ENCODE peak calls at places on chromosome 9, in four cellular contexts. T is trophoblast cell, W is cardiac muscle cell, V is stomach. Z is an unnamed sample.

GRCh38 chr9:87878930-87879603 is 3.6 kb upstream of the SPATA31E1 start:
- DNase-seq in V (no peak), W (no peak), T (no peak), Z (peak; percentile 42)

GRCh38 chr9:33794560-33794959 is 801 bp upstream of the PRSS3 start:
- DNase-seq in W (no peak), T (no peak), V (no peak), Z (no peak)

GRCh38 chr9:129640086-129640870 is 1.7 kb downstream of the ASB6 start:
- DNase-seq in V (peak; percentile 59), T (no peak), W (no peak), Z (no peak)

GRCh38 chr9:75333624-75334023 is 245.3 kb downstream of the OSTF1 start:
- DNase-seq in V (no peak), T (no peak), W (no peak), Z (no peak)

GRCh38 chr9:81724242-81724889 is 35.0 kb upstream of the TLE1 start:
- DNase-seq in V (no peak), T (no peak), W (no peak), Z (no peak)

GRCh38 chr9:128396970-128397613 is 23.6 kb upstream of the CERCAM start:
- DNase-seq in T (no peak), V (no peak), W (no peak), Z (no peak)

GRCh38 chr9:5326893-5327548 is 12.7 kb downstream of the RLN1 start:
- DNase-seq in W (peak; percentile 5), T (no peak), V (peak; percentile 50), Z (peak; percentile 37)

GRCh38 chr9:93132287-93132927 is 1.6 kb downstream of the NINJ1 start:
- DNase-seq in V (peak; percentile 75), W (no peak), T (no peak), Z (peak; percentile 51)

GRCh38 chr9:91178281-91179236 is 183.2 kb downstream of the AUH start:
- DNase-seq in V (peak; percentile 26), W (no peak), T (no peak), Z (no peak)

GRCh38 chr9:93510041-93510440 is 56.7 kb upstream of the FAM120AOS start:
- DNase-seq in T (peak; percentile 44), V (no peak), W (no peak), Z (no peak)

GRCh38 chr9:124212381-124213050 is 45.2 kb upstream of the NEK6 start:
- DNase-seq in V (peak; percentile 11), W (no peak), T (peak; percentile 40), Z (no peak)

GRCh38 chr9:137138058-137138697 is 776 bp upstream of the GRIN1 start:
- DNase-seq in T (no peak), W (no peak), V (no peak), Z (no peak)

GRCh38 chr9:129525781-129526180 is 95.1 kb downstream of the C9orf50 start:
- DNase-seq in W (no peak), V (no peak), T (no peak), Z (no peak)

GRCh38 chr9:35750256-35750531 is 1.1 kb downstream of the RGP1 start:
- DNase-seq in V (peak; percentile 14), W (no peak), T (no peak), Z (no peak)

GRCh38 chr9:107480386-107480789 is 9.2 kb downstream of the KLF4 start:
- DNase-seq in V (no peak), W (no peak), T (peak; percentile 69), Z (peak; percentile 23)

GRCh38 chr9:69193685-69194032 is 19.6 kb downstream of the TJP2 start:
- DNase-seq in V (no peak), T (no peak), W (no peak), Z (no peak)

GRCh38 chr9:97548819-97549540 is 47.5 kb downstream of the TMOD1 start:
- DNase-seq in W (no peak), T (no peak), V (no peak), Z (no peak)

GRCh38 chr9:129674229-129674628 is 8.8 kb downstream of the PRRX2 start:
- DNase-seq in T (no peak), W (no peak), V (no peak), Z (no peak)

GRCh38 chr9:107750741-107751521 is 261.4 kb upstream of the KLF4 start:
- DNase-seq in W (no peak), V (peak; percentile 81), T (peak; percentile 77), Z (peak; percentile 95)

GRCh38 chr9:122991370-122991830 is 42.1 kb upstream of the GPR21 start:
- DNase-seq in T (peak; percentile 74), W (peak; percentile 8), V (no peak), Z (peak; percentile 80)

GRCh38 chr9:18366184-18366583 is 107.8 kb upstream of the ADAMTSL1 start:
- DNase-seq in T (no peak), V (no peak), W (no peak), Z (no peak)

GRCh38 chr9:96136992-96137665 is 164.8 kb downstream of the HSD17B3 start:
- DNase-seq in T (no peak), V (peak; percentile 79), W (no peak), Z (no peak)

GRCh38 chr9:85016389-85016997 is 347.0 kb downstream of the NTRK2 start:
- DNase-seq in T (peak; percentile 67), W (peak; percentile 53), V (no peak), Z (no peak)

GRCh38 chr9:127934248-127934647 is 3.4 kb downstream of the DPM2 start:
- DNase-seq in T (no peak), V (no peak), W (no peak), Z (no peak)

GRCh38 chr9:110691002-110691549 is 22.5 kb downstream of the MUSK start:
- DNase-seq in T (peak; percentile 84), W (no peak), V (no peak), Z (peak; percentile 38)

GRCh38 chr9:131275332-131276106 is 791 bp downstream of the FAM78A start:
- DNase-seq in V (no peak), W (peak; percentile 76), T (peak; percentile 76), Z (no peak)

GRCh38 chr9:124765439-124765835 is 5.7 kb downstream of the NR6A1 start:
- DNase-seq in V (no peak), T (no peak), W (no peak), Z (no peak)

GRCh38 chr9:116157436-116158138 is 4.0 kb downstream of the PAPPA start:
- DNase-seq in V (no peak), T (no peak), W (no peak), Z (no peak)

GRCh38 chr9:112180387-112180881 is 5.3 kb upstream of the SUSD1 start:
- DNase-seq in T (peak; percentile 61), W (no peak), V (no peak), Z (peak; percentile 85)

GRCh38 chr9:6014668-6015270 is 655 bp downstream of the RANBP6 start:
- DNase-seq in W (no peak), T (peak; percentile 94), V (no peak), Z (no peak)

GRCh38 chr9:136008693-136008997 is 47.5 kb upstream of the UBAC1 start:
- DNase-seq in V (no peak), T (no peak), W (no peak), Z (no peak)

GRCh38 chr9:136011376-136011702 is 50.2 kb upstream of the UBAC1 start:
- DNase-seq in W (no peak), V (no peak), T (no peak), Z (no peak)

GRCh38 chr9:136009516-136009915 is 48.3 kb upstream of the UBAC1 start:
- DNase-seq in V (no peak), T (no peak), W (no peak), Z (no peak)

GRCh38 chr9:136010615-136011341 is 49.6 kb upstream of the UBAC1 start:
- DNase-seq in V (no peak), T (no peak), W (no peak), Z (no peak)

DNA sequence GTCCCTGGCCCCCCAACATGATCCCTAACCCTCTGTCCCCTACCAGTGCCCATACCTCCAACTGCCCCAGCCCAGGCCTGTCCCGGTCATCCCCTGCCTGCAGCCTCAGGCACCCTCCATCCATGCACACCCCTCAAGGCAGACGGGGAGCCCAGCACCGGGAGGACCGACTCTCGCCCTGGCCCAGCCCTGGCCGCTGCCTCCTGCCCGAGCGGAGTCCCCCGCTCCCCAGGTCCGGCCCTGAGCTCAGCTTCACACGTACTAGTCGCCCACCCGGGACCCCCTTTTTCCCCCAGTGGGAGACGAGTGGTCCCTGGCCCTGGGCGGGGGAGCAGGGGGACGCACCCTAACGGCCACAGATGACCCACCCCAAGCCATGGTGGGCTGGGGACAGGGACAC is 49.0 kb upstream of the UBAC1 start:
- DNase-seq in T (no peak), W (no peak), V (no peak), Z (no peak)
- H3K4me1 ChIP-seq in T (peaks cover 19% of the 10 kb centered on the region), W (peaks cover 16% of the 10 kb centered on the region), V (no peaks in the 10 kb centered on the region), Z (no peaks in the 10 kb centered on the region)

GRCh38 chr9:79868532-79869189 is 296.9 kb downstream of the TLE4 start:
- DNase-seq in W (no peak), V (no peak), T (peak; percentile 33), Z (no peak)
- H3K4me1 ChIP-seq in W (no peaks in the 10 kb centered on the region), V (no peaks in the 10 kb centered on the region), T (no peaks in the 10 kb centered on the region), Z (no peaks in the 10 kb centered on the region)

DNA sequence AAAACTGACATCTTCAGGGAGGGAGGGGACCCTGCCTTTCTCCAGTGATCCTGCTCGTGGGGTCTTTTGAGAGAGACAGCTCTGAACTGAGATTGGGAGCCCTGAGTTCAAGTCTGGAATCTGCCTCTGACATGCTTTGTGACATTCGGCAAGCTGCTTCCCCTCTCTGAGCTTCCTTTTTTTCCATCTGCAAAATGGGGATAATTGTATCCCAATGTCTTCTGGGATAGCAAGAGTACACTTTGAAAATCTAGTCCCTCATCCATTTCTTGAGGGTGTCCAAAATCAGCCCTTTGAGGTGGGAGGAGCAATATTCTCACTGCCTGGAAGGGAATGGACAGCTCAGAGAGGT is 186.3 kb downstream of the RGS3 start:
- DNase-seq in V (no peak), T (no peak), W (no peak), Z (no peak)
- H3K4me1 ChIP-seq in V (peaks cover 8% of the 10 kb centered on the region), T (no peaks in the 10 kb centered on the region), W (peaks cover 16% of the 10 kb centered on the region), Z (no peaks in the 10 kb centered on the region)

DNA sequence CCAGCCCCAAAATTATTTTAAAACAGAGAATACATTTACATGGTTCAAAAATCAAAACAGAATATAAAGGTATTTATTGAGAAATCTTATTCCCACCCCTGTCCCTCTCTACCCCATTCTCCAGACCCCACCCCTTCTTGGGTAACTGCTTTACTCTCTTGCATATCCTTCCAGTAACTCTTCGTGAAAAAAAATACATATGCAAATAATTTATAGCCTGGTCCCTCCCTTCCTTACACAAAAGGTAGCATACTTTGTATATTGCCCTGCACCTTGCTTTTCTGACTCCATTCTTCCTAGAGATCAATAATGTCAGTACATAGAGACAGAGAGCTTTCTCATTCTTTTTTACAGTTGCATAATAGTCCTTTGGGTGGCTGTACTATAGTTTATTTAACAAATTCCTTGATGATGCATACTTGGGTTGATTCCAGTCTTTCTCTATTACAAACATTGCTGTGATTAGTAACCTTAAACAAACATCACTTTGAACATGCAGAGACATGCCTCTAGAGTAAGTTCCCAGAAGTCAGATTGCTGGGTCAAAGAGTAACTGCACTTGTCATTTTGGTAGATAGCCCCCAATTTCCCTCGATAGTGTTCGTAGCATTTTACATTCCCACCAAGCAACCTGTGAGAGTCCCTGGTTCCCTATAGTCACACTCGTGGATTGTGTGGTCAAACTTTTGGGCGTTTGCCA is 47.9 kb downstream of the STOM start:
- DNase-seq in V (no peak), W (no peak), T (peak; percentile 48), Z (peak; percentile 95)
- H3K4me1 ChIP-seq in V (peaks cover 44% of the 10 kb centered on the region), W (no peaks in the 10 kb centered on the region), T (peaks cover 11% of the 10 kb centered on the region), Z (peaks cover 15% of the 10 kb centered on the region)

GRCh38 chr9:134344068-134344820 is 18.0 kb downstream of the RXRA start:
- DNase-seq in V (no peak), T (no peak), W (no peak), Z (no peak)

GRCh38 chr9:134346151-134346550 is 19.9 kb downstream of the RXRA start:
- DNase-seq in W (no peak), V (no peak), T (no peak), Z (no peak)

GRCh38 chr9:134345737-134346136 is 19.5 kb downstream of the RXRA start:
- DNase-seq in T (no peak), V (no peak), W (no peak), Z (no peak)

GRCh38 chr9:134343637-134344036 is 17.4 kb downstream of the RXRA start:
- DNase-seq in T (no peak), V (no peak), W (no peak), Z (no peak)

GRCh38 chr9:134344821-134345310 is 18.6 kb downstream of the RXRA start:
- DNase-seq in W (no peak), V (no peak), T (no peak), Z (no peak)
- H3K4me1 ChIP-seq in W (peaks cover 11% of the 10 kb centered on the region), V (peaks cover 81% of the 10 kb centered on the region), T (peaks cover 2% of the 10 kb centered on the region), Z (no peaks in the 10 kb centered on the region)

Z was measured in PC-9.